ENCODE peak calls at places on chromosomes 11 and 22, in eight cellular contexts. V is spleen, X is SK-N-SH, N is heart left ventricle, Y is fibroblast of lung, T is HCT116, P is stomach, K is heart right ventricle. E is an unnamed sample.
A peak's percentile ranks its signal among the peaks of the same experiment; 100 is the strongest.

GRCh38 chr11:69388661-69389060 is 92.8 kb upstream of the LINC01488 start:
- DNase-seq in Y (no peak), V (no peak), P (no peak), K (no peak), X (no peak), N (no peak), T (no peak), E (no peak)

GRCh38 chr11:131815631-131816030 is 445.2 kb downstream of the NTM start:
- DNase-seq in P (no peak), K (no peak), X (no peak), N (no peak), T (no peak), Y (no peak), V (no peak), E (no peak)

GRCh38 chr11:43987384-43988039 is 45.1 kb downstream of the C11orf96 start:
- DNase-seq in N (peak; percentile 96), K (peak; percentile 93), Y (peak; percentile 98), V (no peak), T (no peak), X (peak; percentile 88), P (peak; percentile 45), E (no peak)

GRCh38 chr11:77084581-77085191 is 17.9 kb downstream of the CAPN5 start:
- DNase-seq in Y (no peak), N (peak; percentile 19), T (no peak), X (no peak), V (peak; percentile 76), K (no peak), P (peak; percentile 26), E (no peak)

GRCh38 chr11:112963368-112963955 is 2.2 kb downstream of the NCAM1 start:
- DNase-seq in K (no peak), N (no peak), V (no peak), T (no peak), Y (no peak), X (peak; percentile 88), P (no peak), E (no peak)

GRCh38 chr11:1199689-1200610 is 22.9 kb upstream of the MUC5B start:
- DNase-seq in K (no peak), N (no peak), Y (no peak), T (no peak), X (peak; percentile 67), V (peak; percentile 70), P (peak; percentile 40), E (no peak)

GRCh38 chr22:30636226-30637077 is 871 bp downstream of the SLC35E4 start:
- DNase-seq in Y (peak; percentile 17), N (peak; percentile 36), K (peak; percentile 27), V (peak; percentile 84), P (peak; percentile 28), T (no peak), X (peak; percentile 60), E (peak; percentile 37)

GRCh38 chr11:1500466-1501420 is 14.2 kb upstream of the MOB2 start:
- DNase-seq in Y (no peak), N (peak; percentile 23), T (no peak), V (peak; percentile 51), X (no peak), K (no peak), P (no peak), E (no peak)

GRCh38 chr11:100515087-100515486 is 172.0 kb upstream of the ARHGAP42 start:
- DNase-seq in X (no peak), N (no peak), K (no peak), Y (peak; percentile 40), P (no peak), T (no peak), V (no peak), E (no peak)

GRCh38 chr11:35617687-35618496 is at the start of gene FJX1:
- DNase-seq in Y (peak; percentile 94), P (no peak), K (peak; percentile 61), T (no peak), N (peak; percentile 76), V (peak; percentile 78), X (peak; percentile 96), E (peak; percentile 0)

GRCh38 chr11:133343951-133344350 is 188.3 kb downstream of the OPCML start:
- DNase-seq in Y (peak; percentile 92), N (no peak), X (no peak), P (no peak), V (no peak), T (no peak), K (no peak), E (no peak)

GRCh38 chr11:16815047-16815767 is 76.8 kb downstream of the C11orf58 start:
- DNase-seq in N (peak; percentile 84), X (no peak), T (no peak), K (peak; percentile 79), Y (peak; percentile 21), P (peak; percentile 40), V (peak; percentile 83), E (no peak)

GRCh38 chr11:77882396-77882795 is 61.5 kb downstream of the AAMDC start:
- DNase-seq in N (no peak), T (no peak), P (no peak), X (no peak), V (no peak), K (no peak), Y (peak; percentile 69), E (no peak)

GRCh38 chr11:27451528-27451927 is 21.1 kb downstream of the LGR4 start:
- DNase-seq in N (no peak), X (no peak), V (no peak), Y (peak; percentile 56), P (no peak), K (no peak), T (no peak), E (no peak)

GRCh38 chr11:65546217-65546958 is 11.8 kb downstream of the LTBP3 start:
- DNase-seq in Y (no peak), X (peak; percentile 88), V (peak; percentile 99), K (peak; percentile 84), N (peak; percentile 78), T (peak; percentile 50), P (peak; percentile 98), E (peak; percentile 98)

GRCh38 chr11:8091671-8092070 is 10.7 kb downstream of the TUB start:
- DNase-seq in Y (no peak), V (peak; percentile 47), X (no peak), K (no peak), P (no peak), N (peak; percentile 54), T (no peak), E (no peak)

GRCh38 chr11:77062924-77063323 is 3.8 kb upstream of the CAPN5 start:
- DNase-seq in V (no peak), P (no peak), N (no peak), K (no peak), T (no peak), Y (no peak), X (no peak), E (no peak)

GRCh38 chr22:36912694-36913430 is 566 bp upstream of the CSF2RB start:
- DNase-seq in K (no peak), N (no peak), X (no peak), P (no peak), V (no peak), Y (no peak), T (no peak), E (no peak)

GRCh38 chr11:103525069-103525468 is 415.8 kb downstream of the DYNC2H1 start:
- DNase-seq in X (no peak), P (no peak), K (no peak), Y (peak; percentile 90), T (no peak), N (no peak), V (no peak), E (no peak)

GRCh38 chr22:23011105-23011674 is 59.1 kb upstream of the GNAZ start:
- DNase-seq in V (no peak), P (no peak), K (no peak), X (no peak), T (no peak), N (no peak), Y (no peak), E (no peak)
- H3K36me3 ChIP-seq in V (no peaks in the 10 kb centered on the region), P (no peaks in the 10 kb centered on the region), K (no peaks in the 10 kb centered on the region), X (no peaks in the 10 kb centered on the region), T (no peaks in the 10 kb centered on the region), N (no peaks in the 10 kb centered on the region), Y (no peaks in the 10 kb centered on the region), E (no peaks in the 10 kb centered on the region)

GRCh38 chr22:45878901-45879551 is 97.9 kb downstream of the WNT7B start:
- DNase-seq in N (peak; percentile 27), Y (no peak), K (no peak), V (peak; percentile 50), P (no peak), X (no peak), T (no peak), E (no peak)

GRCh38 chr22:45878051-45878764 is 98.8 kb downstream of the WNT7B start:
- DNase-seq in T (no peak), Y (no peak), V (peak; percentile 54), X (no peak), K (peak; percentile 40), N (peak; percentile 46), P (no peak), E (no peak)

GRCh38 chr22:45877036-45877380 is 100.0 kb downstream of the WNT7B start:
- DNase-seq in K (no peak), T (no peak), V (no peak), P (peak; percentile 17), X (no peak), Y (no peak), N (no peak), E (no peak)

GRCh38 chr22:45876136-45877035 is 100.6 kb downstream of the WNT7B start:
- DNase-seq in N (peak; percentile 17), T (no peak), Y (no peak), K (no peak), V (peak; percentile 54), X (no peak), P (peak; percentile 24), E (no peak)

DNA sequence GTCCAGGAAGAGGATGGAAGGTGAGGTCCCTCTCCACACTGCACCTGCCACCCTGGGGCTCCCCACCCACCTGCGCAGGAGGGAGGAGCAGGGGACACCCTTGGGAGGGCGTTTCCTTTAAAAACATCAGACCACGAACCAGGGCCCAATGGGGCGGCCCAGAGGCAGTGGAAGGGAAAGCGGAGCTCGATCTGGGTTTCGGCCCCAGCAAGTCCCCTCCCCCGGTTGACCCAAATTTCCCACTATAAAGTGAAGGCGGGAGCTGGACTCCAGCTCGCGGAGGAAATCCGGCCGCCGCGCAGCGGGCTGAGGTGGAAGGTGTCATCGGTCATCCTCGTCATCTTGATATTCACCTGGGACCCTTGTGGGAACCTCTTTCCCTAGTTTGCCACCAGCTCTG is 99.3 kb downstream of the WNT7B start:
- DNase-seq in N (peak; percentile 21), Y (no peak), K (no peak), X (no peak), V (peak; percentile 46), P (peak; percentile 21), T (no peak), E (no peak)
- H3K27me3 ChIP-seq in N (peaks cover 5% of the 10 kb centered on the region), Y (peaks cover 19% of the 10 kb centered on the region), K (peaks cover 50% of the 10 kb centered on the region), X (no peaks in the 10 kb centered on the region), V (no peaks in the 10 kb centered on the region), P (peaks cover 3% of the 10 kb centered on the region), T (no peaks in the 10 kb centered on the region), E (no peaks in the 10 kb centered on the region)

GRCh38 chr11:91630916-91631673 is 593.5 kb upstream of the FAT3 start:
- DNase-seq in P (no peak), T (no peak), V (no peak), N (no peak), X (no peak), Y (no peak), K (no peak), E (no peak)
- H3K27ac ChIP-seq in P (no peak overlapping the region), T (no peak overlapping the region), V (no peak overlapping the region), N (no peak overlapping the region), X (no peak overlapping the region), Y (no peak overlapping the region), K (no peak overlapping the region), E (no peak overlapping the region)

DNA sequence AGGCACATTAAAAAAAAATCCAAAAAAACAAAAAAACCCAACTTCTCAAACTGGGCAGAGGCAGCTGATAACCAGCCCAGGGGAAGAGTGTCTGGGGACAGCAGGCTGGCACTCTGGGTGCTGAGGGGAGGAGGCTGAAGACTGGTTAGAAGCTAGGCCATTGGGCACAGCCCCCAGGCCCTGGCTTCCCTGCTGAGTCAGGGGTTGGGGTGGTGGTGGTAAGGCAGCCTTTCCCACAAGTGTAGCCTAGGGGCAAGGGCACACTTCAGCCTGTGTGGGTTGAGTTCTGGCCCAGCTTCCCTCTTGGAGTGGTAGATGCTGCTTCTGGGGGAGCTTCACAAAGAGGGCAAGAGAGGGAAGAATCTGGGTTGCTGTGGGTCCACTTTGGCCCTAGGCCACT is 16.3 kb upstream of the ARFGAP3 start:
- DNase-seq in K (no peak), Y (no peak), N (no peak), X (no peak), T (no peak), P (no peak), V (no peak), E (no peak)
- H3K36me3 ChIP-seq in K (peaks cover 93% of the 10 kb centered on the region), Y (peaks cover 11% of the 10 kb centered on the region), N (peaks cover 89% of the 10 kb centered on the region), X (peaks cover 11% of the 10 kb centered on the region), T (peaks cover 14% of the 10 kb centered on the region), P (peaks cover 94% of the 10 kb centered on the region), V (no peaks in the 10 kb centered on the region), E (no peaks in the 10 kb centered on the region)